ENCODE peak calls at places on chromosomes 5 and 9, in four cellular contexts. B is SW480, T is heart left ventricle, K is left ventricle myocardium inferior. N is an unnamed sample.

GRCh38 chr9:105223544-105224140 is 20.8 kb upstream of the SLC44A1 start:
- DNase-seq in B (no peak), T (no peak), K (no peak), N (no peak)

GRCh38 chr5:125415126-125415525 is 668.7 kb upstream of the ZNF608 start:
- DNase-seq in B (no peak), T (no peak), K (no peak), N (no peak)

GRCh38 chr5:88883059-88883565 is at the start of gene MEF2C:
- DNase-seq in B (peak; percentile 23), T (peak; percentile 78), K (peak; percentile 74), N (peak; percentile 86)

GRCh38 chr9:14021871-14022525 is 291.9 kb downstream of the NFIB start:
- DNase-seq in B (no peak), T (no peak), K (no peak), N (no peak)

GRCh38 chr5:142192296-142192695 is 83.7 kb downstream of the NDFIP1 start:
- DNase-seq in B (no peak), T (no peak), K (no peak), N (no peak)

GRCh38 chr9:113012492-113012891 is 500 bp upstream of the ZNF883 start:
- DNase-seq in B (no peak), T (no peak), K (no peak), N (no peak)

GRCh38 chr5:158234323-158235158 is 375.6 kb upstream of the CLINT1 start:
- DNase-seq in B (peak; percentile 36), T (no peak), K (no peak), N (no peak)

GRCh38 chr5:176530983-176531901 is 6.0 kb downstream of the RNF44 start:
- DNase-seq in B (no peak), T (peak; percentile 58), K (no peak), N (no peak)

GRCh38 chr9:38035873-38036272 is 33.2 kb downstream of the SHB start:
- DNase-seq in B (peak; percentile 53), T (no peak), K (no peak), N (peak; percentile 83)